ENCODE peak calls at places on chromosomes 11 and 22, in four cellular contexts. H is thoracic aorta, M is IMR-90, Z is uterus. A is an unnamed sample. For H3K4me1, the result is how much of the 10 kb centered on the place peaks cover.

GRCh38 chr11:17496406-17496805 is 19.8 kb upstream of the ABCC8 start:
- DNase-seq in H (no peak), M (no peak), Z (no peak), A (no peak)

GRCh38 chr11:35238882-35239281 is 99.9 kb downstream of the CD44 start:
- DNase-seq in H (no peak), M (no peak), Z (no peak), A (no peak)

GRCh38 chr11:117072517-117073218 is 25.6 kb downstream of the SIK3 start:
- DNase-seq in H (no peak), M (peak), Z (no peak), A (no peak)

GRCh38 chr11:94524293-94524692 is 12.0 kb downstream of the C11orf97 start:
- DNase-seq in H (no peak), M (no peak), Z (no peak), A (no peak)

GRCh38 chr11:71447791-71448256 is 369 bp downstream of the DHCR7 start:
- DNase-seq in H (no peak), M (no peak), Z (no peak), A (no peak)

GRCh38 chr11:132343445-132343844 is 973.0 kb downstream of the NTM start:
- DNase-seq in H (no peak), M (no peak), Z (no peak), A (no peak)

GRCh38 chr22:42780070-42780540 is 59.4 kb upstream of the A4GALT start:
- DNase-seq in H (peak), M (peak), Z (no peak), A (no peak)

GRCh38 chr22:29108137-29108536 is 35.3 kb downstream of the KREMEN1 start:
- DNase-seq in H (no peak), M (peak), Z (no peak), A (no peak)

GRCh38 chr11:7490054-7490453 is 4.7 kb downstream of the OLFML1 start:
- DNase-seq in H (no peak), M (peak), Z (no peak), A (no peak)

GRCh38 chr22:28819253-28820096 is 19.1 kb upstream of the XBP1 start:
- DNase-seq in H (no peak), M (no peak), Z (no peak), A (no peak)

GRCh38 chr11:71102251-71102995 is 150.0 kb downstream of the SHANK2 start:
- DNase-seq in H (no peak), M (no peak), Z (no peak), A (no peak)

GRCh38 chr11:122697636-122698167 is 42.2 kb downstream of the UBASH3B start:
- DNase-seq in H (no peak), M (peak), Z (no peak), A (no peak)

GRCh38 chr11:28228196-28228595 is 120.0 kb downstream of the METTL15 start:
- DNase-seq in H (no peak), M (peak), Z (no peak), A (no peak)

GRCh38 chr22:30555282-30556210 is 9.0 kb upstream of the SEC14L6 start:
- DNase-seq in H (no peak), M (no peak), Z (no peak), A (no peak)

GRCh38 chr11:76799061-76799804 is 16.1 kb downstream of the TSKU start:
- DNase-seq in H (peak), M (peak), Z (peak), A (peak)

GRCh38 chr11:17588721-17589120 is 41.7 kb downstream of the OTOG start:
- DNase-seq in H (no peak), M (no peak), Z (no peak), A (no peak)

GRCh38 chr11:30521297-30522071 is 64.7 kb downstream of the MPPED2 start:
- DNase-seq in H (no peak), M (no peak), Z (no peak), A (no peak)

GRCh38 chr11:33344611-33345010 is 87.4 kb downstream of the HIPK3 start:
- DNase-seq in H (no peak), M (peak), Z (no peak), A (no peak)

GRCh38 chr11:90288207-90288821 is 65.5 kb upstream of the CHORDC1 start:
- DNase-seq in H (no peak), M (peak), Z (no peak), A (no peak)

GRCh38 chr11:94128171-94128745 is 383 bp upstream of the PANX1 start:
- DNase-seq in H (no peak), M (no peak), Z (no peak), A (no peak)

GRCh38 chr22:21942407-21942895 is 10.2 kb downstream of the PPM1F start:
- DNase-seq in H (no peak), M (peak), Z (peak), A (peak)

GRCh38 chr11:17544181-17544622 is at the start of gene USH1C:
- DNase-seq in H (no peak), M (no peak), Z (no peak), A (no peak)

GRCh38 chr11:17597770-17598169 is 50.7 kb downstream of the OTOG start:
- DNase-seq in H (no peak), M (no peak), Z (no peak), A (no peak)

GRCh38 chr11:19952101-19952605 is 208.1 kb downstream of the DBX1 start:
- DNase-seq in H (no peak), M (no peak), Z (no peak), A (no peak)

GRCh38 chr11:108873938-108874337 is 209.1 kb downstream of the DDX10 start:
- DNase-seq in H (no peak), M (no peak), Z (no peak), A (no peak)

GRCh38 chr22:46159777-46160176 is 9.5 kb downstream of the PPARA start:
- DNase-seq in H (no peak), M (no peak), Z (no peak), A (no peak)

GRCh38 chr11:11580831-11581492 is 40.8 kb downstream of the GALNT18 start:
- DNase-seq in H (no peak), M (no peak), Z (no peak), A (no peak)

GRCh38 chr11:69945157-69945556 is 125.9 kb upstream of the FGF3 start:
- DNase-seq in H (no peak), M (no peak), Z (no peak), A (no peak)
- H3K27ac ChIP-seq in H (no peak), M (no peak), Z (no peak), A (no peak)

GRCh38 chr22:36015155-36015805 is 13.3 kb downstream of the RBFOX2 start:
- DNase-seq in H (no peak), M (no peak), Z (no peak), A (no peak)
- H3K4me1 ChIP-seq in H (under half), M (under half), Z (under half), A (under half)

GRCh38 chr11:102139081-102139498 is 28.8 kb downstream of the YAP1 start:
- DNase-seq in H (peak), M (peak), Z (peak), A (no peak)

GRCh38 chr11:102138677-102139076 is 28.4 kb downstream of the YAP1 start:
- DNase-seq in H (no peak), M (peak), Z (no peak), A (no peak)

GRCh38 chr11:102135256-102135655 is 25.0 kb downstream of the YAP1 start:
- DNase-seq in H (no peak), M (no peak), Z (no peak), A (no peak)

GRCh38 chr11:102134597-102134996 is 24.4 kb downstream of the YAP1 start:
- DNase-seq in H (no peak), M (no peak), Z (no peak), A (no peak)

GRCh38 chr11:102138223-102138622 is 28.0 kb downstream of the YAP1 start:
- DNase-seq in H (no peak), M (no peak), Z (no peak), A (no peak)
- H3K27ac ChIP-seq in H (peak), M (peak), Z (peak), A (peak)

DNA sequence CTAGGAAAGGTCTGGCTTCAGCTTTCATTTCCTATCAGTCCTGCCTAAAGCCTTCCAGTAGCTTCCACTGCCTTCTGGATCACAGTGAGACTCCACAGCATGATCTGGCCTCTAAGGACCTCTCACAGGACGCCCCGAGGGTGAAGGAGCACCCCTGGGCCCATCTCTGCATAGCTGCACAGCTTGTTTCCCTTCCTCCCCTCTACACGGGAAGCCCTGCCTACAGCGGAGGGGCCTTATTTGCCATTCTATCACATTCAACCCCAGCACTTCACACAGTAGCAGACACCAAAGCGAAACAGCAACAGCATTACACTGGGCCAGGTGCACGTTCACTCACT is 162.3 kb upstream of the GRK3 start:
- DNase-seq in H (no peak), M (no peak), Z (no peak), A (no peak)
- H3K4me1 ChIP-seq in H (under half), M (under half), Z (under half), A (under half)

GRCh38 chr11:67056267-67056639 is 394 bp upstream of the RHOD start:
- DNase-seq in H (no peak), M (no peak), Z (no peak), A (no peak)
- H3K27ac ChIP-seq in H (peak), M (peak), Z (peak), A (peak)

DNA sequence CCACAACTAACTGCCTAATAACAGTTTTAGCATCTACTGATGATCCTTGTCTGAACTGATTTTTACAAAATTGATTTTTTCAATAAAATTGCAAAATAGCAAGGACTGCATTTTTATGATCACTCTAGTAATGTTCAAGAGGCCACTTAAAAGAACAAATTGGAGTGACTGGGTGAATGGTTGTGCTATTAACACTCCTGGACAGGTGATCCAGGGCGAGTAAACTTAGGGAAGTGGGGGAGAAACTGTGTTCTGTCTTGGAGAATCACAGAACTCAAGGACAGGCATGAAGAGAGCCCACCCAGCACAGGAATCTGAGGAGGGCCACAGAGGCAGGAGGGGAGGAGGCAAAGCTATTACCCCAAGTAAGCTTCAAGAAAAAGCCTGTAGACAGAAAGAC is 75.8 kb downstream of the SGSM3 start:
- DNase-seq in H (no peak), M (no peak), Z (no peak), A (no peak)
- H3K4me1 ChIP-seq in H (half or more), M (under half), Z (under half), A (under half)

GRCh38 chr11:130448416-130449068 is at the start of gene ADAMTS15:
- DNase-seq in H (no peak), M (peak), Z (peak), A (peak)
- H3K27ac ChIP-seq in H (peak), M (peak), Z (peak), A (peak)

GRCh38 chr22:25386538-25386884 is 167.1 kb downstream of the CRYBB2 start:
- DNase-seq in H (no peak), M (no peak), Z (no peak), A (no peak)
- H3K4me1 ChIP-seq in H (under half), M (under half), Z (under half), A (under half)

GRCh38 chr22:23227380-23227779 is 47.1 kb downstream of the BCR start:
- DNase-seq in H (no peak), M (no peak), Z (no peak), A (no peak)

GRCh38 chr22:23223566-23224317 is 43.4 kb downstream of the BCR start:
- DNase-seq in H (no peak), M (no peak), Z (no peak), A (no peak)

GRCh38 chr22:23226497-23226850 is 46.2 kb downstream of the BCR start:
- DNase-seq in H (no peak), M (no peak), Z (no peak), A (no peak)

GRCh38 chr22:23225337-23225723 is 45.0 kb downstream of the BCR start:
- DNase-seq in H (no peak), M (no peak), Z (no peak), A (no peak)

DNA sequence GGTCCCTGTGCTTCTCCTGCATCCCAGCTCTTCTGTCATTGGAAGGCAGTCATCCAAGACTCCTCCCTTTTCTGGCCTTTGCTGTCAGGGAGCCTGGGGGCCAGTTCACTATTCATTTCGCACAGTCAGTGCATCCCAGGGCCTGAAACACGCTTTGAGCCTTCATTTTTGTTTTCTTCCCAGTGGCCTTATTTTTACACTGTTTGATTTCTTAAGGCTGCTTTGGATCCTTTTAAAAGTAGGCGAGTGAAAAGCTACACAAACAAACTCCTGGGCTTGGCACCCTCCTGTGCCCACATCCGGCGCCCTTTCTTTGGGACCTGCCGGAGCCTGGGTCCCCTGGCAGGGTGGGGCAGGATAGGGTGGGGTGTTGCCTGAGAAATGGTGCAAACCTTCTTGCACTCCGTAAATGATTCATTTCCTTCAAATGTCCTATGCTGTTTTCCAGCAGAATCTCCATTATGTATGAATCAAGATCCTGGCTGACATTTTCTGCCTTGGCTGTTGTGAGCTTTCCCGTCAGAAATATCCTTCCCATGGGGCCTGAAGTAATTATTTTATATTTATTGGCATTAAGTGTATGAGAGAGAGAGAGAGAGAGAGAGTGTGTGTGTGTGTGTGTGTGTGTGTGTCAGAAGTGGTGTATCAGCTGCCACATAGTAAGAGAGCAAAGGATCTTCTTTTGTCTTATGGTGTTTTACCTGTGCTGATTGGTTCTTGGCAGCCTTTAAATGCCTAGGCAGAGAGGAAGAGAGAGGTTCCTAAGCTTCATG is 45.6 kb downstream of the BCR start:
- DNase-seq in H (no peak), M (no peak), Z (no peak), A (no peak)
- H3K27ac ChIP-seq in H (peak), M (no peak), Z (peak), A (peak)